ENCODE peak calls at places on chromosomes 11 and 22, in six cellular contexts. R is T-helper 2 cell; D is stimulated activated CD8-positive, alpha-beta memory T cell treated with anti-CD3 and anti-CD28 coated beads, Interleukin-7, amount 100 ng/mL, for 48 hours; I is activated T-cell treated with anti-CD3 and anti-CD28 coated beads, Interleukin-2, amount 50 U/mL, for 24 hours; O is cardiac muscle cell; H is spleen. A is an unnamed sample.

GRCh38 chr11:126210871-126211235 is 597 bp downstream of the RPUSD4 start:
- DNase-seq in I (no peak), H (no peak), D (no peak), O (peak; percentile 6), R (no peak), A (no peak)

GRCh38 chr11:65851811-65852507 is 6.0 kb downstream of the CFL1 start:
- DNase-seq in D (no peak), R (no peak), O (no peak), H (no peak), I (no peak), A (no peak)

GRCh38 chr22:48753381-48753730 is 1074.3 kb downstream of the BRD1 start:
- DNase-seq in D (no peak), O (no peak), H (no peak), I (peak; percentile 16), R (no peak), A (no peak)

GRCh38 chr22:44309137-44309536 is 3.6 kb downstream of the SHISAL1 start:
- DNase-seq in R (no peak), D (no peak), O (peak; percentile 93), H (no peak), I (no peak), A (no peak)

GRCh38 chr22:33748714-33749113 is 171.6 kb downstream of the LARGE1 start:
- DNase-seq in D (no peak), H (no peak), O (no peak), R (no peak), I (no peak), A (no peak)

GRCh38 chr11:60769273-60769672 is 12.6 kb downstream of the MS4A15 start:
- DNase-seq in H (peak; percentile 41), O (no peak), D (no peak), I (no peak), R (no peak), A (no peak)

GRCh38 chr22:42335839-42336378 is 65.5 kb upstream of the TCF20 start:
- DNase-seq in O (no peak), D (no peak), I (no peak), R (no peak), H (no peak), A (no peak)

GRCh38 chr11:77068461-77069335 is 1.9 kb downstream of the CAPN5 start:
- DNase-seq in H (no peak), R (no peak), D (no peak), O (no peak), I (no peak), A (no peak)

GRCh38 chr11:110376711-110377324 is 52.9 kb upstream of the FDX1 start:
- DNase-seq in I (peak; percentile 39), H (no peak), D (no peak), R (no peak), O (peak; percentile 95), A (no peak)

GRCh38 chr22:21000987-21001600 is 824 bp downstream of the THAP7 start:
- DNase-seq in R (no peak), O (no peak), H (no peak), I (no peak), D (no peak), A (no peak)

GRCh38 chr11:74902342-74902741 is 46.5 kb downstream of the XRRA1 start:
- DNase-seq in R (no peak), I (no peak), O (no peak), H (no peak), D (no peak), A (no peak)

GRCh38 chr11:104852811-104853210 is 45.4 kb downstream of the CASP12 start:
- DNase-seq in O (no peak), R (no peak), I (no peak), D (no peak), H (no peak), A (no peak)

GRCh38 chr11:18769802-18770456 is 21.7 kb downstream of the PTPN5 start:
- DNase-seq in R (no peak), D (no peak), O (no peak), H (peak; percentile 47), I (no peak), A (no peak)

GRCh38 chr22:19932367-19933206 is 9.0 kb upstream of the COMT start:
- DNase-seq in R (no peak), H (peak; percentile 66), D (no peak), I (no peak), O (no peak), A (no peak)

GRCh38 chr11:100759106-100759505 is 72.0 kb downstream of the ARHGAP42 start:
- DNase-seq in I (no peak), O (no peak), R (no peak), H (no peak), D (no peak), A (no peak)

GRCh38 chr11:97140885-97141494 is 751.2 kb downstream of the JRKL start:
- DNase-seq in I (no peak), O (peak; percentile 35), D (no peak), R (no peak), H (no peak), A (no peak)

GRCh38 chr11:68403831-68404230 is 56.7 kb upstream of the PPP6R3 start:
- DNase-seq in O (no peak), D (no peak), R (no peak), I (no peak), H (no peak), A (no peak)

GRCh38 chr22:44723801-44724200 is 21.8 kb downstream of the PRR5 start:
- DNase-seq in O (peak; percentile 43), I (no peak), R (no peak), D (no peak), H (no peak), A (no peak)

GRCh38 chr11:117319214-117319840 is 3.3 kb upstream of the BACE1 start:
- DNase-seq in I (no peak), D (no peak), O (peak; percentile 83), H (peak; percentile 3), R (no peak), A (no peak)

GRCh38 chr11:130877532-130877931 is 38.7 kb downstream of the SNX19 start:
- DNase-seq in O (no peak), I (no peak), H (no peak), D (no peak), R (no peak), A (no peak)

GRCh38 chr22:19766506-19767426 is 6.2 kb downstream of the TBX1 start:
- DNase-seq in O (peak; percentile 22), H (peak; percentile 91), D (peak; percentile 42), R (peak; percentile 35), I (peak; percentile 62), A (peak; percentile 82)

GRCh38 chr11:123137496-123138270 is 57.4 kb downstream of the CLMP start:
- DNase-seq in R (no peak), H (peak; percentile 80), O (peak; percentile 91), D (no peak), I (no peak), A (no peak)

GRCh38 chr11:66996609-66997273 is 21.6 kb downstream of the C11orf86 start:
- DNase-seq in I (no peak), O (peak; percentile 85), D (no peak), H (no peak), R (no peak), A (no peak)

GRCh38 chr11:1967641-1968225 is 20.6 kb downstream of the MRPL23 start:
- DNase-seq in O (no peak), H (peak; percentile 12), I (no peak), D (no peak), R (no peak), A (no peak)